ENCODE peak calls at places on chromosomes 1 and 21, in eight cellular contexts. W, B, P, R, U, M, N and Q are unnamed samples.

GRCh38 chr1:33161061-33161681 is 20.7 kb downstream of the TRIM62 start:
- DNase-seq in B (peak; percentile 69), R (no peak), N (peak; percentile 84), P (peak; percentile 80), M (peak; percentile 63), U (no peak), W (peak; percentile 92), Q (no peak)

GRCh38 chr1:69551476-69552324 is 16.0 kb upstream of the LRRC7 start:
- DNase-seq in N (no peak), M (no peak), B (no peak), R (no peak), U (no peak), W (no peak), P (no peak), Q (no peak)

GRCh38 chr1:222204475-222204874 is 343.4 kb downstream of the HHIPL2 start:
- DNase-seq in U (no peak), B (no peak), N (no peak), M (no peak), W (no peak), R (no peak), P (no peak), Q (no peak)

GRCh38 chr1:244050835-244051444 is at the start of gene ZBTB18:
- DNase-seq in R (peak; percentile 34), U (no peak), N (no peak), B (no peak), P (peak; percentile 34), M (no peak), W (peak; percentile 81), Q (no peak)

GRCh38 chr1:85602536-85602935 is 22.0 kb downstream of the CCN1 start:
- DNase-seq in R (no peak), N (no peak), B (no peak), P (no peak), U (no peak), W (no peak), M (no peak), Q (no peak)

GRCh38 chr1:116697892-116698595 is 30.5 kb upstream of the IGSF3 start:
- DNase-seq in B (no peak), R (no peak), N (no peak), M (no peak), P (no peak), W (no peak), U (no peak), Q (no peak)

GRCh38 chr1:206970406-206970805 is at the start of gene FCAMR:
- DNase-seq in W (no peak), P (no peak), U (no peak), N (no peak), M (no peak), B (no peak), R (no peak), Q (no peak)

GRCh38 chr1:226100436-226101347 is 38.2 kb downstream of the H3-3A start:
- DNase-seq in W (peak; percentile 66), U (peak; percentile 65), N (no peak), R (no peak), P (no peak), B (no peak), M (no peak), Q (no peak)

GRCh38 chr1:32111789-32112188 is 3.9 kb downstream of the KPNA6 start:
- DNase-seq in P (no peak), U (no peak), M (no peak), R (no peak), N (no peak), B (no peak), W (no peak), Q (no peak)

GRCh38 chr1:204278254-204278653 is 64.5 kb upstream of the GOLT1A start:
- DNase-seq in U (no peak), M (no peak), P (no peak), B (no peak), R (no peak), N (no peak), W (no peak), Q (no peak)

GRCh38 chr1:193448682-193449461 is 262.5 kb upstream of the B3GALT2 start:
- DNase-seq in B (no peak), N (no peak), R (no peak), U (no peak), P (no peak), W (no peak), M (no peak), Q (no peak)

GRCh38 chr1:145878724-145879123 is 6.9 kb downstream of the ANKRD35 start:
- DNase-seq in P (no peak), N (no peak), W (no peak), R (no peak), B (no peak), U (no peak), M (no peak), Q (no peak)

GRCh38 chr1:182317489-182318180 is 74.0 kb downstream of the GLUL start:
- DNase-seq in U (peak; percentile 14), B (no peak), R (no peak), P (peak; percentile 13), W (peak; percentile 90), N (no peak), M (no peak), Q (no peak)

GRCh38 chr1:6205849-6206845 is at the start of gene RNF207:
- DNase-seq in W (no peak), N (no peak), P (no peak), B (no peak), U (peak; percentile 44), M (no peak), R (peak; percentile 48), Q (peak; percentile 71)

GRCh38 chr1:42777860-42778259 is 6.9 kb upstream of the TMEM269 start:
- DNase-seq in W (peak; percentile 11), N (no peak), R (no peak), M (no peak), B (no peak), U (no peak), P (no peak), Q (no peak)

GRCh38 chr1:81296584-81296983 is 504.1 kb upstream of the ADGRL2 start:
- DNase-seq in P (no peak), B (no peak), U (peak; percentile 86), N (no peak), M (no peak), W (no peak), R (no peak), Q (no peak)

GRCh38 chr1:115577513-115577912 is 64.3 kb upstream of the VANGL1 start:
- DNase-seq in R (no peak), P (no peak), M (no peak), N (no peak), W (no peak), U (no peak), B (no peak), Q (no peak)

GRCh38 chr1:219298581-219299148 is 125.0 kb downstream of the LYPLAL1 start:
- DNase-seq in W (no peak), U (peak; percentile 75), B (no peak), N (no peak), R (no peak), P (no peak), M (no peak), Q (no peak)

GRCh38 chr1:228454238-228454637 is 32.9 kb upstream of the RNF187 start:
- DNase-seq in W (no peak), M (no peak), P (no peak), U (no peak), B (no peak), R (no peak), N (no peak), Q (no peak)

GRCh38 chr1:54136269-54136896 is 16.4 kb downstream of the CDCP2 start:
- DNase-seq in N (no peak), W (no peak), U (no peak), M (no peak), P (no peak), B (no peak), R (no peak), Q (no peak)

GRCh38 chr1:248850536-248851251 is 8.2 kb downstream of the ZNF692 start:
- DNase-seq in M (no peak), W (no peak), U (no peak), P (no peak), N (peak; percentile 48), R (no peak), B (no peak), Q (no peak)

GRCh38 chr1:41742219-41742618 is 176.5 kb downstream of the HIVEP3 start:
- DNase-seq in B (no peak), U (no peak), M (no peak), N (no peak), W (peak; percentile 42), P (no peak), R (peak; percentile 58), Q (no peak)

GRCh38 chr1:234731371-234732085 is 121.5 kb upstream of the IRF2BP2 start:
- DNase-seq in P (no peak), U (no peak), W (no peak), R (peak; percentile 55), N (peak; percentile 58), M (no peak), B (no peak), Q (no peak)

GRCh38 chr1:100362821-100363466 is 10.6 kb downstream of the CDC14A start:
- DNase-seq in B (no peak), M (no peak), W (no peak), P (no peak), U (no peak), R (no peak), N (no peak), Q (no peak)

GRCh38 chr1:163168053-163168452 is 34.7 kb downstream of the RGS5 start:
- DNase-seq in R (peak; percentile 98), B (no peak), U (peak; percentile 90), W (no peak), P (no peak), M (no peak), N (no peak), Q (no peak)

GRCh38 chr1:170929835-170930554 is 5.3 kb upstream of the MROH9 start:
- DNase-seq in W (peak; percentile 56), R (peak; percentile 40), M (no peak), N (no peak), U (peak; percentile 28), P (peak; percentile 1), B (peak; percentile 39), Q (no peak)

GRCh38 chr1:197633447-197634039 is 141.7 kb downstream of the DENND1B start:
- DNase-seq in R (no peak), W (no peak), N (no peak), M (no peak), U (no peak), P (no peak), B (no peak), Q (no peak)

GRCh38 chr21:34630536-34631143 is 15.7 kb upstream of the RCAN1 start:
- DNase-seq in B (peak; percentile 50), R (no peak), P (no peak), N (no peak), W (peak; percentile 76), M (no peak), U (no peak), Q (peak; percentile 74)